ENCODE peak calls at places on chromosomes 11 and 22, in four cellular contexts. G is activated CD4-positive, CD25-positive, alpha-beta regulatory T cell; H is GM23338; A is activated CD4-positive, alpha-beta T cell treated with anti-CD3 and anti-CD28 coated beads, Interleukin-2, amount 50 U/mL, for 48 hours. X is an unnamed sample.

GRCh38 chr11:76224461-76225121 is 18.3 kb upstream of the WNT11 start:
- DNase-seq in A (no peak), H (no peak), G (no peak), X (no peak)

GRCh38 chr11:563066-563811 is 2.5 kb downstream of the RASSF7 start:
- DNase-seq in A (no peak), G (no peak), H (no peak), X (no peak)

GRCh38 chr11:17985517-17985916 is 27.3 kb downstream of the SERGEF start:
- DNase-seq in A (no peak), H (no peak), G (no peak), X (no peak)

GRCh38 chr11:2526808-2527381 is 82.1 kb downstream of the KCNQ1 start:
- DNase-seq in H (peak; percentile 62), G (no peak), A (peak; percentile 21), X (peak; percentile 76)

GRCh38 chr11:111469200-111469599 is 43.0 kb downstream of the BTG4 start:
- DNase-seq in H (no peak), A (no peak), G (no peak), X (no peak)

GRCh38 chr11:121580154-121580553 is 127.4 kb upstream of the SORL1-AS1 start:
- DNase-seq in A (no peak), H (no peak), G (no peak), X (no peak)

GRCh38 chr22:48599346-48599745 is 1228.3 kb downstream of the BRD1 start:
- DNase-seq in A (no peak), H (no peak), G (no peak), X (no peak)

GRCh38 chr11:126307706-126308105 is 3.8 kb downstream of the DCPS start:
- DNase-seq in A (no peak), H (peak; percentile 87), G (no peak), X (no peak)

GRCh38 chr22:21917206-21917958 is 35.3 kb downstream of the PPM1F start:
- DNase-seq in H (peak; percentile 55), G (no peak), A (no peak), X (no peak)

GRCh38 chr11:57294225-57295131 is 30.3 kb downstream of the TNKS1BP1 start:
- DNase-seq in G (no peak), A (no peak), H (no peak), X (no peak)

GRCh38 chr11:90476442-90477007 is 253.7 kb upstream of the CHORDC1 start:
- DNase-seq in A (peak; percentile 36), G (no peak), H (peak; percentile 67), X (no peak)

GRCh38 chr22:42757475-42757874 is 36.8 kb upstream of the A4GALT start:
- DNase-seq in H (peak; percentile 76), G (no peak), A (no peak), X (no peak)

GRCh38 chr11:118437046-118437735 is 899 bp downstream of the KMT2A start:
- DNase-seq in A (peak; percentile 59), G (no peak), H (peak; percentile 78), X (peak; percentile 23)

GRCh38 chr22:38941488-38941987 is 15.9 kb upstream of the APOBEC3A start:
- DNase-seq in G (peak; percentile 30), A (peak; percentile 82), H (no peak), X (no peak)

GRCh38 chr11:67256477-67256876 is 9.8 kb upstream of the GRK2 start:
- DNase-seq in A (no peak), H (no peak), G (no peak), X (no peak)

GRCh38 chr11:118277312-118277711 is 13.2 kb upstream of the MPZL2 start:
- DNase-seq in G (no peak), A (no peak), H (peak; percentile 17), X (no peak)

GRCh38 chr22:50315289-50316113 is 8.1 kb upstream of the PLXNB2 start:
- DNase-seq in H (no peak), A (no peak), G (no peak), X (no peak)

GRCh38 chr22:35540600-35541253 is at the start of gene RASD2:
- DNase-seq in A (peak; percentile 58), G (no peak), H (peak; percentile 67), X (no peak)

GRCh38 chr11:122601131-122602125 is 54.1 kb upstream of the UBASH3B start:
- DNase-seq in H (no peak), G (no peak), A (no peak), X (no peak)

GRCh38 chr22:46079093-46079860 is 71.0 kb upstream of the PPARA start:
- DNase-seq in G (no peak), A (no peak), H (no peak), X (no peak)

GRCh38 chr22:19869497-19870152 is 15.0 kb upstream of the GNB1L start:
- DNase-seq in A (no peak), G (no peak), H (no peak), X (no peak)

GRCh38 chr11:77106321-77106720 is 3.7 kb downstream of the OMP start:
- DNase-seq in G (no peak), H (no peak), A (no peak), X (no peak)

GRCh38 chr11:63589000-63589399 is 25.2 kb downstream of the PLAAT3 start:
- DNase-seq in G (no peak), A (no peak), H (no peak), X (no peak)